ENCODE peak calls at places on chromosomes 7 and 10, in seven cellular contexts. One of them, this sample, is unnamed.

GRCh38 chr10:5809541-5810154 is 3.6 kb downstream of the GDI2 start:
- DNase-seq in tibial nerve: no peak
- DNase-seq in gastrocnemius medialis: no peak
- DNase-seq in memory B cell: no peak
- DNase-seq in NCI-H1694 treated with DMSO at 0.1 percent for 48 hours: no peak
- DNase-seq in activated T-cell treated with anti-CD3 and anti-CD28 coated beads for 4 hours: no peak
- DNase-seq in activated naive CD8-positive, alpha-beta T cell treated with anti-CD3 and anti-CD28 coated beads, Interleukin-2, amount 50 U/mL, for 24 hours: no peak
- DNase-seq in this sample: no peak

GRCh38 chr10:15571570-15571969 is 148.2 kb downstream of the ITGA8 start:
- DNase-seq in tibial nerve: peak; percentile 22
- DNase-seq in NCI-H1694 treated with DMSO at 0.1 percent for 48 hours: no peak
- DNase-seq in memory B cell: no peak
- DNase-seq in activated T-cell treated with anti-CD3 and anti-CD28 coated beads for 4 hours: no peak
- DNase-seq in gastrocnemius medialis: no peak
- DNase-seq in activated naive CD8-positive, alpha-beta T cell treated with anti-CD3 and anti-CD28 coated beads, Interleukin-2, amount 50 U/mL, for 24 hours: no peak
- DNase-seq in this sample: no peak

GRCh38 chr7:66769833-66770512 is 29.4 kb downstream of the RABGEF1 start:
- DNase-seq in activated naive CD8-positive, alpha-beta T cell treated with anti-CD3 and anti-CD28 coated beads, Interleukin-2, amount 50 U/mL, for 24 hours: no peak
- DNase-seq in activated T-cell treated with anti-CD3 and anti-CD28 coated beads for 4 hours: no peak
- DNase-seq in gastrocnemius medialis: no peak
- DNase-seq in tibial nerve: no peak
- DNase-seq in memory B cell: no peak
- DNase-seq in NCI-H1694 treated with DMSO at 0.1 percent for 48 hours: no peak
- DNase-seq in this sample: no peak

GRCh38 chr7:19648791-19649190 is 60.0 kb downstream of the POLR1F start:
- DNase-seq in tibial nerve: no peak
- DNase-seq in memory B cell: no peak
- DNase-seq in activated T-cell treated with anti-CD3 and anti-CD28 coated beads for 4 hours: no peak
- DNase-seq in NCI-H1694 treated with DMSO at 0.1 percent for 48 hours: no peak
- DNase-seq in gastrocnemius medialis: no peak
- DNase-seq in activated naive CD8-positive, alpha-beta T cell treated with anti-CD3 and anti-CD28 coated beads, Interleukin-2, amount 50 U/mL, for 24 hours: no peak
- DNase-seq in this sample: no peak

GRCh38 chr7:34091330-34091917 is 186.1 kb downstream of the BMPER start:
- DNase-seq in activated T-cell treated with anti-CD3 and anti-CD28 coated beads for 4 hours: no peak
- DNase-seq in gastrocnemius medialis: no peak
- DNase-seq in activated naive CD8-positive, alpha-beta T cell treated with anti-CD3 and anti-CD28 coated beads, Interleukin-2, amount 50 U/mL, for 24 hours: no peak
- DNase-seq in memory B cell: no peak
- DNase-seq in NCI-H1694 treated with DMSO at 0.1 percent for 48 hours: peak; percentile 54
- DNase-seq in tibial nerve: peak; percentile 47
- DNase-seq in this sample: no peak

GRCh38 chr7:18041202-18041601 is 13.6 kb upstream of the PRPS1L1 start:
- DNase-seq in activated naive CD8-positive, alpha-beta T cell treated with anti-CD3 and anti-CD28 coated beads, Interleukin-2, amount 50 U/mL, for 24 hours: no peak
- DNase-seq in gastrocnemius medialis: no peak
- DNase-seq in memory B cell: no peak
- DNase-seq in activated T-cell treated with anti-CD3 and anti-CD28 coated beads for 4 hours: no peak
- DNase-seq in NCI-H1694 treated with DMSO at 0.1 percent for 48 hours: no peak
- DNase-seq in tibial nerve: no peak
- DNase-seq in this sample: no peak

GRCh38 chr7:102916881-102917280 is 4.1 kb downstream of the LRRC17 start:
- DNase-seq in activated T-cell treated with anti-CD3 and anti-CD28 coated beads for 4 hours: no peak
- DNase-seq in gastrocnemius medialis: no peak
- DNase-seq in tibial nerve: no peak
- DNase-seq in memory B cell: no peak
- DNase-seq in activated naive CD8-positive, alpha-beta T cell treated with anti-CD3 and anti-CD28 coated beads, Interleukin-2, amount 50 U/mL, for 24 hours: no peak
- DNase-seq in NCI-H1694 treated with DMSO at 0.1 percent for 48 hours: no peak
- DNase-seq in this sample: no peak

GRCh38 chr7:143728333-143728862 is 29.1 kb downstream of the CTAGE6 start:
- DNase-seq in memory B cell: no peak
- DNase-seq in gastrocnemius medialis: no peak
- DNase-seq in activated T-cell treated with anti-CD3 and anti-CD28 coated beads for 4 hours: no peak
- DNase-seq in activated naive CD8-positive, alpha-beta T cell treated with anti-CD3 and anti-CD28 coated beads, Interleukin-2, amount 50 U/mL, for 24 hours: no peak
- DNase-seq in tibial nerve: no peak
- DNase-seq in NCI-H1694 treated with DMSO at 0.1 percent for 48 hours: no peak
- DNase-seq in this sample: no peak

GRCh38 chr10:3782456-3783312 is 2.3 kb downstream of the KLF6 start:
- DNase-seq in gastrocnemius medialis: peak; percentile 85
- DNase-seq in NCI-H1694 treated with DMSO at 0.1 percent for 48 hours: no peak
- DNase-seq in activated T-cell treated with anti-CD3 and anti-CD28 coated beads for 4 hours: no peak
- DNase-seq in tibial nerve: peak; percentile 78
- DNase-seq in memory B cell: peak; percentile 82
- DNase-seq in activated naive CD8-positive, alpha-beta T cell treated with anti-CD3 and anti-CD28 coated beads, Interleukin-2, amount 50 U/mL, for 24 hours: no peak
- DNase-seq in this sample: peak; percentile 56

GRCh38 chr7:41573017-41573416 is 129.9 kb downstream of the INHBA start:
- DNase-seq in tibial nerve: no peak
- DNase-seq in activated naive CD8-positive, alpha-beta T cell treated with anti-CD3 and anti-CD28 coated beads, Interleukin-2, amount 50 U/mL, for 24 hours: no peak
- DNase-seq in NCI-H1694 treated with DMSO at 0.1 percent for 48 hours: no peak
- DNase-seq in memory B cell: no peak
- DNase-seq in gastrocnemius medialis: no peak
- DNase-seq in activated T-cell treated with anti-CD3 and anti-CD28 coated beads for 4 hours: no peak
- DNase-seq in this sample: no peak

GRCh38 chr7:77838929-77839491 is 40.4 kb downstream of the PHTF2 start:
- DNase-seq in memory B cell: no peak
- DNase-seq in gastrocnemius medialis: no peak
- DNase-seq in NCI-H1694 treated with DMSO at 0.1 percent for 48 hours: no peak
- DNase-seq in activated naive CD8-positive, alpha-beta T cell treated with anti-CD3 and anti-CD28 coated beads, Interleukin-2, amount 50 U/mL, for 24 hours: no peak
- DNase-seq in activated T-cell treated with anti-CD3 and anti-CD28 coated beads for 4 hours: no peak
- DNase-seq in tibial nerve: no peak
- DNase-seq in this sample: no peak